ENCODE peak calls at places on chromosomes 16 and 17, in five cellular contexts. G is SK-N-SH, R is A549, M is GM12878, K is K562. S is an unnamed sample.

GRCh38 chr16:2196162-2196980 is at the start of gene CASKIN1:
- DNase-seq in G (peak; percentile 90), R (no peak), M (no peak), K (peak; percentile 52), S (no peak)

GRCh38 chr17:58371300-58371950 is 19.4 kb upstream of the SUPT4H1 start:
- DNase-seq in G (no peak), R (no peak), M (no peak), K (no peak), S (no peak)

GRCh38 chr16:1413684-1414531 is 596 bp downstream of the UNKL start:
- DNase-seq in G (peak; percentile 89), R (peak; percentile 61), M (peak; percentile 8), K (peak; percentile 79), S (peak; percentile 27)

GRCh38 chr17:74282587-74283370 is 8.7 kb downstream of the DNAI2 start:
- DNase-seq in G (no peak), R (no peak), M (peak; percentile 69), K (peak; percentile 64), S (no peak)

GRCh38 chr16:50093607-50094570 is 28.1 kb downstream of the HEATR3 start:
- DNase-seq in G (no peak), R (no peak), M (no peak), K (no peak), S (no peak)

GRCh38 chr16:88530858-88531203 is 39.4 kb upstream of the ZC3H18 start:
- DNase-seq in G (no peak), R (no peak), M (no peak), K (peak; percentile 84), S (no peak)

GRCh38 chr17:40615295-40615988 is 32.2 kb downstream of the SMARCE1 start:
- DNase-seq in G (peak; percentile 41), R (peak; percentile 91), M (peak; percentile 93), K (peak; percentile 75), S (peak; percentile 47)

GRCh38 chr16:82031116-82032084 is 3.7 kb upstream of the HSD17B2 start:
- DNase-seq in G (peak; percentile 50), R (peak; percentile 50), M (no peak), K (peak; percentile 28), S (peak; percentile 72)

GRCh38 chr17:17403899-17404576 is 72.8 kb upstream of the MED9 start:
- DNase-seq in G (peak; percentile 79), R (no peak), M (no peak), K (no peak), S (no peak)

GRCh38 chr16:68526782-68527145 is 12.3 kb upstream of the ZFP90 start:
- DNase-seq in G (no peak), R (no peak), M (no peak), K (no peak), S (no peak)

GRCh38 chr17:56676807-56677206 is 83.3 kb downstream of the NOG start:
- DNase-seq in G (no peak), R (no peak), M (no peak), K (no peak), S (no peak)

GRCh38 chr17:56679767-56680422 is 86.4 kb downstream of the NOG start:
- DNase-seq in G (no peak), R (no peak), M (no peak), K (no peak), S (no peak)

GRCh38 chr17:56678249-56679144 is 85.0 kb downstream of the NOG start:
- DNase-seq in G (peak; percentile 58), R (no peak), M (no peak), K (no peak), S (no peak)

GRCh38 chr17:56680676-56681075 is 87.2 kb downstream of the NOG start:
- DNase-seq in G (no peak), R (no peak), M (no peak), K (no peak), S (no peak)

DNA sequence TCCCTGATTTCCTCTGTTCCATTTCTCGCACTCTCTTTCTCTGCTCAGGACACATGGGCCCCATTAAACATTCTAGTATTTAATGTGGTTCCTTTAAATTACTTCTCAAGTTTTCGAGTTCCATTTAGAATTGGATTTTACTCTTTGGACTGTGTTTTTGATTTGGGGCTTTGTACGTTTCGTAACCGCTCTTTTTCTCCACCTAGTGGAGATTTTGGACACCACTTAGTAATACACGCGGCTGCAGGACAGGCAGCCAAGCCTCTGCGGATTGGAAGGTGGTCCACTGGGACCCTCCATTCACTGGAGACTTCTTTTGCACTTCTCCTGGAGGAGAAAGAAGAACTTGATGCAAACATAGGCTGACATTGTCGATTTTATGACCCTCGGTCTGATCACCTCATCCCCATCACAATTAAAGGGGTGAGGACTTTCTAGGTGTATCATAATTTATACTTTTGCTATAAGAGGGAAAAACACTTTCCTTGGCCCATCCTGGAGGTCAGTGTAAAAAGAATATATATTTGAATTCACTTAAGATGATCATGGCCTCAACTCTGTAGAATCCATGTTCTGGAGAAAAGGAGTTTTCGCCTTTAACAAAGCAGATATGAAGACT is 85.8 kb downstream of the NOG start:
- DNase-seq in G (peak; percentile 68), R (peak; percentile 66), M (no peak), K (peak; percentile 29), S (peak; percentile 56)
- TF ChIP-seq RCOR1 in G (no peak), R (no peak), M (no peak), K (no peak), S (no peak)

DNA sequence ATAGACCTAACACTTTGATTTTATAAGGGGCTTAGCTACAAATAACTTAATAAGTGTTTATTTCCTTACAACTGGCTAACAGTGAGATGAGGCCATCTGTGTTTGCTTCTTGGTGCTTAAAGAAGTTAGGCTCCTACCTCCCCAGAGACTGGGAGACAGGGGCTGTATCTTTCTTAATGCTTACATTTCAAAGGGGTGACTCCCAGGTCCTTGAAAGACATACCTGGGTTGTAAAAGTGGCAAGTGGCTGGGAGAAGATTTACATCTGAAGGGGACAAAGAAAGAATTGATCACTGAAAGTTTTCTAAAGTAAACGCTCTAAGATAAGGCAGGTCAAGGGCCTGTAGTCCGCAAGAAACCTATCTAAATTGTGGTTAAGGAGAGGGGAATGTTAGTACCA is 196.8 kb downstream of the CNTNAP4 start:
- DNase-seq in G (no peak), R (no peak), M (no peak), K (no peak), S (no peak)
- TF ChIP-seq RCOR1 in G (no peak), R (no peak), M (no peak), K (no peak), S (no peak)

GRCh38 chr17:81416612-81417011 is 21.4 kb downstream of the BAHCC1 start:
- DNase-seq in G (no peak), R (no peak), M (no peak), K (no peak), S (no peak)
- TF ChIP-seq RCOR1 in G (no peak), R (no peak), M (no peak), K (no peak), S (no peak)

GRCh38 chr17:13561606-13562270 is 40.0 kb downstream of the HS3ST3A1 start:
- DNase-seq in G (no peak), R (peak; percentile 52), M (no peak), K (no peak), S (no peak)

GRCh38 chr17:13560935-13561334 is 40.8 kb downstream of the HS3ST3A1 start:
- DNase-seq in G (no peak), R (no peak), M (no peak), K (no peak), S (no peak)

GRCh38 chr17:13558588-13558987 is 43.1 kb downstream of the HS3ST3A1 start:
- DNase-seq in G (no peak), R (no peak), M (no peak), K (no peak), S (no peak)

GRCh38 chr17:13563916-13564315 is 37.8 kb downstream of the HS3ST3A1 start:
- DNase-seq in G (no peak), R (no peak), M (no peak), K (no peak), S (no peak)

DNA sequence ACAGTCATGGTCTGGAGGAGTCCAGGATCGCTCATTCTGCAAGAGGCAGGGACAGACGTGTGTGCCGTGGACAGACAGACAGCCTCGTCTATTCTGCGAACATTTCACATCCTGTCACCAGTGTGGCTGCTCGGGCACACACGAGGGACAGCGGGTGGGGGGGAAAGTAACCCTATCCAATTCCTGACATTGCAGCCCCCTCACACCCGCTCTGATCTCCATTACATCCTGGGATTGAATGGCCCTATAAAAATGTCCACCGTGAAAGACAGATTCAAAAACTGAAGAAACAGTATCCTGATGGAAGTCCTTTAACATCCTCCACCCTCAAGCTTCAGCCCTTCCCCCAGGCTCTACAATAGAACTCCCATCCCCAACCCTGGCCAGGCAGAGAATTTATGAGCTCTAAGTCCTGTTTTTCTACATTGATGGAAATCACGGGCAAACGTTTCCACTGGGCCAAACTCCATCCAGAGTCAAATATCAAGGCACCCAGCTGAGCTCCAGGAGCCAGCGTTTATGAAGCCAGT is 39.4 kb downstream of the HS3ST3A1 start:
- DNase-seq in G (no peak), R (no peak), M (no peak), K (peak; percentile 49), S (peak; percentile 97)
- TF ChIP-seq RCOR1 in G (no peak), R (no peak), M (no peak), K (no peak), S (no peak)

DNA sequence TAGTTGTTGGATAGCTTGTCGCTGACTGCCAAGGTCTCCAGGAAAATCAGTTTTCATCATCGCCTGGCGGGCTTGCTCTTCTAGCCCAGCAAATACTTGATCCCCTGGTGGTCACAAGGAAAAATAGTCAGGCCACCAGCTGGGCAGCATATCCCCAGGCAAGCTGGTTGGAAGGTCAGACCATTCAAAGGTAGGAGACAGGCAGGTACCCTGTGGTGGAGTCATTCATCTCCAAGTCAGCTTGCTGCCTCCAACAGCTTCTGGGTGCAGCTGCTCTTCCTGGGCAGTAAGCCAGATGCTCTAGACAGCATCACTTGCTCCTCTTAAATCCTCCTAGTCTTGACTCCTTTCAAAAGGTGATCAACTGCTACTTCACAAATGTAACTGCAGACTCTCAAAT is 16.0 kb downstream of the ZNF821 start:
- DNase-seq in G (no peak), R (no peak), M (no peak), K (no peak), S (no peak)
- TF ChIP-seq RCOR1 in G (no peak), R (no peak), M (no peak), K (no peak), S (no peak)

GRCh38 chr16:84753412-84754325 is 53.9 kb downstream of the USP10 start:
- DNase-seq in G (no peak), R (no peak), M (no peak), K (no peak), S (no peak)

GRCh38 chr16:84752600-84752999 is 52.8 kb downstream of the USP10 start:
- DNase-seq in G (no peak), R (no peak), M (no peak), K (no peak), S (no peak)

GRCh38 chr16:84754353-84754856 is 54.6 kb downstream of the USP10 start:
- DNase-seq in G (peak; percentile 62), R (peak; percentile 78), M (peak; percentile 78), K (peak; percentile 89), S (peak; percentile 93)

GRCh38 chr16:84756830-84757229 is 57.0 kb downstream of the USP10 start:
- DNase-seq in G (no peak), R (no peak), M (no peak), K (no peak), S (no peak)

DNA sequence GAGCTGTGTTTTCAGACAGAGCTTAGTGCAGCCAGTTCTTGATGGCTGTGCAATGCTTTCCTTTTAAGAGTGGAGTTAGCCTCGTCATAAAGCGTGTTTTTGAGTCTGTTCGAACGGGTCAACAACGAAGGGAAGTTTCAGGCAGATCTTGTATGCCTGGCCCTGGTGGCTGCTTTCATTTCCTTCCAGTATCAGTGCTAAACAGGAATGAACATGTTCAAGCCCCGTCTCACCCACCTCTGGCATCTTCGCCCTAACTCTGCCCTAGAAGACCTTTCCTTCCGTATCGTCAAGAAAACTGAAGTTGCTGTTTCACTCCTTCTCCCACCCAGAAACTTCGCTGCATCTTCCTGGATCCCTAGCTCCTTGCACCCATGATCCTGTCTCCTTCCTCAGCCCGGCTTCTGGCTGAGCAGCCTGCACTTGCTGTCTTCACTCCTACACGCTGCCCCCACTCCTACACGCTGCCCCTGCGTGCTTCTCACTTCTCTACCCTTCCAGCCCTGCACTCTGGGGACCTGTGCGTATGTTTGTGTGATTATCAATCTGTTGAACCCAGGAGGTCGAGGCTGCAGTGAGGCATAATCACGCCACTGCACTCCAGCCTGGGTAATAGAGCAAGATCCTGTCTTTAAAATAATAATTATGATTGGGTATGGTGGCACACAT is 55.3 kb downstream of the USP10 start:
- DNase-seq in G (no peak), R (no peak), M (no peak), K (no peak), S (no peak)
- TF ChIP-seq RCOR1 in G (no peak), R (no peak), M (no peak), K (no peak), S (no peak)

S was measured in IMR-90.